ENCODE peak calls at places on chromosomes 16 and 17, in nine cellular contexts. I is progenitor cell of endocrine pancreas; C is fibroblast of the conjunctiva; E is stimulated activated naive CD8-positive, alpha-beta T cell treated with anti-CD3 and anti-CD28 coated beads, Interleukin-15, Interleukin-2, amounts not matched to agents 100 U/mL and 50 U/mL, for 24 hours; P is HTR-8/SVneo; F is cardiac muscle cell; Y is esophagus squamous epithelium; Z is fibroblast of pulmonary artery; H is activated T-helper 9 cell treated with anti-CD3 and anti-CD28 coated beads, Interleukin-2, amount 50 U/mL, for 16 hours. D is an unnamed sample.

GRCh38 chr17:50199651-50200446 is 1.6 kb downstream of the COL1A1 start:
- DNase-seq in I (peak; percentile 68), C (peak; percentile 97), E (peak; percentile 71), P (peak; percentile 92), F (peak; percentile 93), Y (peak; percentile 41), Z (peak; percentile 99), H (peak; percentile 50), D (peak; percentile 91)

GRCh38 chr17:28170771-28171170 is 128.3 kb downstream of the NLK start:
- DNase-seq in I (no peak), C (no peak), E (no peak), P (no peak), F (no peak), Y (no peak), Z (no peak), H (no peak), D (no peak)

GRCh38 chr16:474420-475122 is 49.1 kb downstream of the RAB11FIP3 start:
- DNase-seq in I (no peak), C (no peak), E (no peak), P (no peak), F (no peak), Y (no peak), Z (no peak), H (no peak), D (peak; percentile 57)

GRCh38 chr16:86232496-86232895 is 277.8 kb upstream of the FOXF1 start:
- DNase-seq in I (no peak), C (no peak), E (no peak), P (no peak), F (no peak), Y (no peak), Z (no peak), H (no peak), D (no peak)

GRCh38 chr17:4463818-4464501 is 30.2 kb downstream of the SPNS3 start:
- DNase-seq in I (no peak), C (no peak), E (no peak), P (no peak), F (no peak), Y (no peak), Z (no peak), H (no peak), D (no peak)

GRCh38 chr17:39791296-39791992 is 53.7 kb downstream of the GRB7 start:
- DNase-seq in I (no peak), C (no peak), E (peak; percentile 50), P (no peak), F (no peak), Y (no peak), Z (no peak), H (no peak), D (no peak)

GRCh38 chr16:53717577-53717976 is 13.6 kb downstream of the FTO start:
- DNase-seq in I (no peak), C (no peak), E (no peak), P (no peak), F (no peak), Y (no peak), Z (no peak), H (no peak), D (no peak)

GRCh38 chr17:38746004-38746892 is 1.9 kb downstream of the PCGF2 start:
- DNase-seq in I (no peak), C (no peak), E (no peak), P (no peak), F (no peak), Y (no peak), Z (no peak), H (no peak), D (no peak)

GRCh38 chr16:34802848-34803599 is 1343.6 kb downstream of the TP53TG3F start:
- DNase-seq in I (no peak), C (no peak), E (no peak), P (no peak), F (no peak), Y (no peak), Z (no peak), H (no peak), D (no peak)

GRCh38 chr17:42111901-42112551 is 488 bp downstream of the DHX58 start:
- DNase-seq in I (no peak), C (no peak), E (peak; percentile 34), P (no peak), F (no peak), Y (no peak), Z (peak; percentile 25), H (no peak), D (no peak)